ENCODE peak calls at places on chromosomes 7 and 10, in four cellular contexts. D, A, I and E are unnamed samples.

GRCh38 chr10:110212119-110213006 is 5.0 kb downstream of the MXI1 start:
- DNase-seq in D (no peak), A (no peak), I (peak; percentile 15), E (no peak)

GRCh38 chr7:87234949-87235348 is 15.4 kb upstream of the TMEM243 start:
- DNase-seq in D (no peak), A (no peak), I (no peak), E (no peak)

GRCh38 chr7:220151-220841 is 27.9 kb downstream of the FAM20C start:
- DNase-seq in D (no peak), A (peak; percentile 45), I (peak; percentile 79), E (no peak)

GRCh38 chr10:100614416-100614815 is 78.7 kb downstream of the HIF1AN start:
- DNase-seq in D (no peak), A (no peak), I (no peak), E (no peak)

GRCh38 chr7:100720320-100720644 is at the start of gene EPO:
- DNase-seq in D (no peak), A (no peak), I (peak; percentile 39), E (no peak)

GRCh38 chr7:2542011-2542923 is 13.1 kb downstream of the BRAT1 start:
- DNase-seq in D (no peak), A (no peak), I (no peak), E (no peak)

GRCh38 chr7:34091330-34091917 is 186.1 kb downstream of the BMPER start:
- DNase-seq in D (no peak), A (peak; percentile 38), I (peak; percentile 12), E (peak; percentile 43)

GRCh38 chr10:92969151-92969550 is 91.4 kb upstream of the CYP26C1 start:
- DNase-seq in D (no peak), A (no peak), I (no peak), E (no peak)

GRCh38 chr10:126468876-126469643 is 80.8 kb upstream of the ADAM12 start:
- DNase-seq in D (no peak), A (no peak), I (no peak), E (no peak)

GRCh38 chr7:30321089-30321991 is 36.9 kb downstream of the ZNRF2 start:
- DNase-seq in D (peak; percentile 31), A (no peak), I (no peak), E (no peak)

GRCh38 chr7:142420554-142421362 is 162.9 kb upstream of the PRSS58 start:
- DNase-seq in D (no peak), A (peak; percentile 3), I (no peak), E (peak; percentile 8)

GRCh38 chr7:26196305-26196704 is 4.2 kb downstream of the HNRNPA2B1 start:
- DNase-seq in D (no peak), A (no peak), I (no peak), E (no peak)

GRCh38 chr10:104809288-104810090 is 168.4 kb downstream of the SORCS3 start:
- DNase-seq in D (no peak), A (peak; percentile 4), I (no peak), E (peak; percentile 90)

GRCh38 chr7:123522061-123522460 is 12.3 kb downstream of the IQUB start:
- DNase-seq in D (no peak), A (no peak), I (no peak), E (no peak)

GRCh38 chr7:20834656-20835055 is 48.0 kb upstream of the SP8 start:
- DNase-seq in D (no peak), A (no peak), I (peak; percentile 13), E (no peak)
- TF ChIP-seq SIN3A in D (no peak), A (no peak), I (no peak), E (no peak)

GRCh38 chr7:54831644-54832095 is 72.7 kb upstream of the SEC61G start:
- DNase-seq in D (no peak), A (no peak), I (no peak), E (peak; percentile 91)

GRCh38 chr7:54831046-54831643 is 72.1 kb upstream of the SEC61G start:
- DNase-seq in D (no peak), A (no peak), I (no peak), E (peak; percentile 73)

GRCh38 chr7:54837167-54837566 is 78.2 kb upstream of the SEC61G start:
- DNase-seq in D (no peak), A (no peak), I (no peak), E (no peak)

GRCh38 chr7:54837761-54838539 is 78.9 kb upstream of the SEC61G start:
- DNase-seq in D (no peak), A (no peak), I (no peak), E (no peak)

GRCh38 chr7:54833021-54833467 is 74.0 kb upstream of the SEC61G start:
- DNase-seq in D (no peak), A (no peak), I (no peak), E (no peak)
- TF ChIP-seq CEBPB in D (no peak), A (no peak), I (no peak), E (no peak)

GRCh38 chr7:70171369-70171768 is 573.1 kb downstream of the AUTS2 start:
- DNase-seq in D (no peak), A (no peak), I (no peak), E (no peak)
- TF ChIP-seq REST in D (no peak), A (no peak), I (no peak), E (no peak)

DNA sequence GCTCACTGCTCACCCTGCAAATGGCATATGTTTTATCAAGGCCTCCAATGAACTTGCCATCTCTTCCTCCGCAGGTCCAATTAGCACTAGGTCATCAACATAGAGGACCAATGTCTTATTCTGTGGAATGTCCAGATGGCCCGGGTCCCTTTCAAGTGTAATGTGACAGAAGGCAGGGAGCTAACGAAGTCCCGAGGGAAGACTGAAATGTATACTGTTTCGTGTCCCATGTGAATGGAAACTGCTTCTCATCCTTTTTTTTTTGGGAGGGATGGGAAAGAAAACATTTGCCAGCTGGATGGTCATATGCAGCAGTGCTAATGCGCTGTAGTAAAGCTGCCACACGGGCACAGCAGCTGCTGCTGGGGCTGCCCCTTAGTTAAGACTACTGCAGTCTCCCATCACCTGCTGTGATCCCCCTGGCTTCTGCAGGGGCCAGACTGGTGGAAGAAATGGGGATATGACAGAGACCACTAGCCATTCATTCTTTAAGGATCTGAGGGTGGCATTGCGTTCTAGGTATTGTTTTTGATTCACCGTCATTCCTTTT is 61.7 kb upstream of the CCNY start:
- DNase-seq in D (no peak), A (no peak), I (no peak), E (no peak)
- TF ChIP-seq SIN3A in D (no peak), A (no peak), I (no peak), E (no peak)

DNA sequence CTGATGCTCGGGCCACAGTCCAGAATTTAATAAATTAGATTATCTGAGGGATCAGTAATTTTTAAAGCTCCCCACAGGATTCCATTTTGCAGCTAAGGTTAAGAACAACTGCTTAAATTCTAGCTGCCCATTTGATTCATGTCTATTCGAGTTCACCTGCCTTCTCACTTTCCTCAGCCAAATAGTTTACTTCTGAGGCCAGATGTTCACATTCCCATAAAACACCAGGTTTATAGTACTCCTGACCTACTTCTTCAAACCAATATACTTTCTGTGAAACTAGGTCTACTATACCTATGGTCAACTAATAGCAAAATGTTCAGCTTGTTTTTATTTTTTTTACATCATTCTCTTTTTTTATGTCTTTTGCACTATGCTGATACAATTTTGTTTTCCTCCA is 86.3 kb downstream of the GPR158 start:
- DNase-seq in D (no peak), A (no peak), I (no peak), E (no peak)
- TF ChIP-seq CEBPB in D (no peak), A (no peak), I (no peak), E (no peak)

GRCh38 chr7:19146699-19147098 is 1.5 kb upstream of the FERD3L start:
- DNase-seq in D (no peak), A (no peak), I (no peak), E (no peak)
- TF ChIP-seq REST in D (peak; percentile 78), A (peak; percentile 90), I (peak; percentile 68), E (peak; percentile 80)

GRCh38 chr7:94135180-94135579 is 131.0 kb upstream of the BET1 start:
- DNase-seq in D (no peak), A (no peak), I (no peak), E (no peak)

GRCh38 chr7:94133460-94133859 is 129.3 kb upstream of the BET1 start:
- DNase-seq in D (peak; percentile 65), A (no peak), I (no peak), E (no peak)

GRCh38 chr7:94127026-94127425 is 122.9 kb upstream of the BET1 start:
- DNase-seq in D (no peak), A (no peak), I (no peak), E (no peak)

GRCh38 chr7:94130716-94131115 is 126.6 kb upstream of the BET1 start:
- DNase-seq in D (no peak), A (no peak), I (no peak), E (no peak)

DNA sequence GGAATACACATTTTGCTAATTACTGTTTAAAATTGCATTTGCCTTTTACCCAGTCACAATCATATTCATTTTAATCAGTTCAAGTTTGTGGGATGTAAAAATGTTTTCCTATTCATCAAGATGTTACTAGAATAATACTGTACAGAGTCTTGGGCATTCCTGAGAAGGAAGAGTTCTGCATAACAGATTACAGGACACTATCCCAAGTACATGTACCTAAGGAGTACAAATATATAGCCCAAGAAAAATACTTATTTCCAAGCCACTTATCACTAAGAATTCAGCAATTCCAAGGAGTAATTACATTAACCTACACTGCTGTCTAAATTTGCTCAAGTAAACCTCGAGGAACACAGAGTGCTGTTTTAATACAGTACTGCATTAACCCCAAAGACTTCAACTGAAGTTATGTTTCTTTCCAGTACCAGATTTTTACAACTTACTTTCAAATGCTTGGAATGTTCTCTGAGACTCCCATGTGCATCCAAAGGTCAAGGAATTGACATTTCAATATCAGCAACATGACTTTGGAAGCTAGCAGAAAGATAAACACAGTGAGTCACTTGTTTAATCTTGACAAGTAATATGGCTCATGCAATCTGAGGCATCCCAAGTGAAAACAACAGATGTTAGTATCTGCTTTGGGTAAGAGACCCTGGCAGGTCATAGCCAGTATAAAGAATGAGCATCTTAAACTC is 125.4 kb upstream of the BET1 start:
- DNase-seq in D (no peak), A (peak; percentile 19), I (no peak), E (no peak)
- TF ChIP-seq SIN3A in D (no peak), A (no peak), I (no peak), E (no peak)

DNA sequence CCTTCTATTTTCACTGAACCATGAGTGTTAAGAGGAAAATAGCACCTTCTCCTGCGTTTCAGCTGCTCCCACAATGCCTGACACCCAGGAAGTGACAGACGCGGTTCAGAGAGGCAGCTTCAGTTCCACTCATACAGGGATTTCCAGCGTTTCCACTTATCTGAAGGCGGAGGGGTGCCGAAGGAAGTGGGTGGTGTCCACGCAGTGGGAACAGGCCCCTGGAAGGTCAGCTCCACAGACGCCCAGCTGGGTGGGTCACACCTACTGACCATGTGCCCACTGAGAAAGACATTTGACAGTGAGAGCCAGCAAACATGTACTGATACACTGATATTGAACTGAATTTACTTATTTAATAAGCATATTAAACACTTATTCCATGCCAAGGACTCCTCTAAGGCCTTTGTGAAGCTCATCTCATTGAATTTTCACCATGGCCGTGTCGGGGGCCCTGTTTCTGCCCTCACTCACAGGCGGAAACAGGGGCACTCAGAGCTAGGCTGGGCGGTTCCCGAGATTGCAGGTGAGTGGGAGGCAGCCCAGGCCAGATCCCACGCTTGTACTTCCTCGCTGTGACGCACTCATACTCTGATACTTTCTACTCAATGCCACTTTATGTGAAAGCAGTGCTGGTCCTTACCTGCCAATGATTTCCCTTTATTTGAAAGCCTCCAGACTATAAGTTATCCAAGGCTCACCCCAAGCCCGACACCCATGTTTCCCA is 96.8 kb downstream of the TCERG1L start:
- DNase-seq in D (no peak), A (no peak), I (no peak), E (no peak)
- TF ChIP-seq CEBPB in D (no peak), A (no peak), I (no peak), E (no peak)